ENCODE peak calls at places on chromosomes 5 and 9, in seven cellular contexts. X is head of caudate nucleus, I is HFF-Myc, O is dermis blood vessel endothelial cell, B is activated T-helper 1 cell treated with Interleukin-2 at 50 U/mL for 16 hours, N is GM19239, Z is left ventricle myocardium inferior. H is an unnamed sample.
A peak's percentile ranks its signal among the peaks of the same experiment; 100 is the strongest.

GRCh38 chr5:120155873-120156272 is 308.2 kb upstream of the PRR16 start:
- DNase-seq in X (no peak), Z (no peak), I (no peak), B (no peak), N (no peak), O (no peak), H (no peak)

GRCh38 chr9:101915479-101915878 is 177.0 kb upstream of the GRIN3A start:
- DNase-seq in I (no peak), B (no peak), O (no peak), X (no peak), Z (no peak), N (no peak), H (no peak)

GRCh38 chr5:146076028-146076427 is 29.3 kb downstream of the PLAC8L1 start:
- DNase-seq in N (no peak), B (no peak), Z (no peak), O (no peak), I (no peak), X (no peak), H (no peak)

GRCh38 chr9:9791621-9792020 is 821.2 kb downstream of the PTPRD start:
- DNase-seq in B (no peak), X (no peak), O (peak; percentile 3), I (no peak), Z (no peak), N (no peak), H (no peak)

GRCh38 chr9:16689352-16689938 is 181.0 kb downstream of the BNC2 start:
- DNase-seq in B (no peak), O (peak; percentile 69), N (no peak), I (no peak), Z (peak; percentile 44), X (no peak), H (no peak)

GRCh38 chr5:143309661-143310431 is 93.6 kb downstream of the NR3C1 start:
- DNase-seq in B (no peak), Z (no peak), N (no peak), X (no peak), O (peak; percentile 37), I (no peak), H (no peak)

GRCh38 chr5:99674086-99674485 is 745.3 kb upstream of the CHD1 start:
- DNase-seq in O (no peak), I (no peak), Z (no peak), X (no peak), N (no peak), B (no peak), H (no peak)

GRCh38 chr5:116154252-116154651 is 69.4 kb downstream of the COMMD10 start:
- DNase-seq in N (no peak), O (no peak), Z (no peak), B (no peak), I (no peak), X (no peak), H (no peak)

GRCh38 chr5:107808671-107809137 is 138.0 kb upstream of the EFNA5 start:
- DNase-seq in N (no peak), Z (no peak), B (no peak), I (no peak), O (no peak), X (no peak), H (no peak)

GRCh38 chr5:69498384-69498783 is 5.8 kb downstream of the OCLN start:
- DNase-seq in X (no peak), Z (no peak), O (no peak), N (no peak), I (no peak), B (no peak), H (no peak)

GRCh38 chr9:31140316-31140715 is 1244.1 kb upstream of the ACO1 start:
- DNase-seq in X (no peak), Z (no peak), B (no peak), O (peak; percentile 13), I (no peak), N (no peak), H (no peak)

H was measured in T-helper 9 cell.